ENCODE peak calls at places on chromosomes 6 and 20, in four cellular contexts. X, U, P and D are unnamed samples.

GRCh38 chr6:159074120-159074684 is 29.4 kb upstream of the TAGAP start:
- DNase-seq in X (no peak), U (no peak), P (peak; percentile 65), D (peak; percentile 70)

GRCh38 chr6:20542927-20543602 is 8.8 kb downstream of the CDKAL1 start:
- DNase-seq in X (peak; percentile 85), U (peak; percentile 76), P (no peak), D (no peak)

GRCh38 chr20:8421981-8422380 is 289.9 kb downstream of the PLCB1 start:
- DNase-seq in X (no peak), U (no peak), P (no peak), D (no peak)

GRCh38 chr6:131215212-131215611 is 79.9 kb downstream of the AKAP7 start:
- DNase-seq in X (no peak), U (no peak), P (no peak), D (no peak)

GRCh38 chr6:159642995-159643394 is 50.0 kb downstream of the SOD2 start:
- DNase-seq in X (no peak), U (no peak), P (no peak), D (no peak)

GRCh38 chr20:32203556-32204484 is 3.7 kb downstream of the PLAGL2 start:
- DNase-seq in X (no peak), U (no peak), P (no peak), D (no peak)

GRCh38 chr6:169288591-169288990 is 34.9 kb upstream of the THBS2 start:
- DNase-seq in X (no peak), U (no peak), P (no peak), D (no peak)

GRCh38 chr6:43744931-43745727 is 24.9 kb upstream of the VEGFA start:
- DNase-seq in X (no peak), U (no peak), P (no peak), D (no peak)

GRCh38 chr6:89353118-89353556 is 615 bp upstream of the UBE2J1 start:
- DNase-seq in X (no peak), U (no peak), P (no peak), D (no peak)

GRCh38 chr6:137661601-137662000 is 167.4 kb upstream of the OLIG3 start:
- DNase-seq in X (no peak), U (peak; percentile 48), P (peak; percentile 16), D (no peak)

GRCh38 chr20:5844063-5844681 is 94.0 kb downstream of the SHLD1 start:
- DNase-seq in X (peak; percentile 78), U (peak; percentile 56), P (no peak), D (no peak)

GRCh38 chr6:113574147-113574546 is 283.0 kb upstream of the MARCKS start:
- DNase-seq in X (no peak), U (peak; percentile 27), P (no peak), D (no peak)

GRCh38 chr6:16153451-16153850 is 24.6 kb downstream of the MYLIP start:
- DNase-seq in X (no peak), U (no peak), P (no peak), D (no peak)

GRCh38 chr20:51301026-51301425 is 241.5 kb downstream of the NFATC2 start:
- DNase-seq in X (no peak), U (no peak), P (no peak), D (no peak)

GRCh38 chr6:91464718-91465117 is 877.8 kb upstream of the MAP3K7 start:
- DNase-seq in X (no peak), U (no peak), P (no peak), D (no peak)

GRCh38 chr6:91462236-91462635 is 875.4 kb upstream of the MAP3K7 start:
- DNase-seq in X (no peak), U (no peak), P (no peak), D (no peak)

GRCh38 chr6:91464201-91464600 is 877.3 kb upstream of the MAP3K7 start:
- DNase-seq in X (no peak), U (no peak), P (no peak), D (no peak)
- TF ChIP-seq TARDBP in X (no peak), U (no peak), P (no peak), D (no peak)

GRCh38 chr6:54138795-54139194 is 27.6 kb downstream of the MLIP start:
- DNase-seq in X (no peak), U (no peak), P (no peak), D (no peak)

GRCh38 chr6:54132587-54132986 is 21.3 kb downstream of the MLIP start:
- DNase-seq in X (no peak), U (no peak), P (no peak), D (no peak)

GRCh38 chr6:54134934-54135333 is 23.7 kb downstream of the MLIP start:
- DNase-seq in X (no peak), U (no peak), P (no peak), D (no peak)

GRCh38 chr6:54133186-54133585 is 21.9 kb downstream of the MLIP start:
- DNase-seq in X (no peak), U (no peak), P (no peak), D (no peak)

DNA sequence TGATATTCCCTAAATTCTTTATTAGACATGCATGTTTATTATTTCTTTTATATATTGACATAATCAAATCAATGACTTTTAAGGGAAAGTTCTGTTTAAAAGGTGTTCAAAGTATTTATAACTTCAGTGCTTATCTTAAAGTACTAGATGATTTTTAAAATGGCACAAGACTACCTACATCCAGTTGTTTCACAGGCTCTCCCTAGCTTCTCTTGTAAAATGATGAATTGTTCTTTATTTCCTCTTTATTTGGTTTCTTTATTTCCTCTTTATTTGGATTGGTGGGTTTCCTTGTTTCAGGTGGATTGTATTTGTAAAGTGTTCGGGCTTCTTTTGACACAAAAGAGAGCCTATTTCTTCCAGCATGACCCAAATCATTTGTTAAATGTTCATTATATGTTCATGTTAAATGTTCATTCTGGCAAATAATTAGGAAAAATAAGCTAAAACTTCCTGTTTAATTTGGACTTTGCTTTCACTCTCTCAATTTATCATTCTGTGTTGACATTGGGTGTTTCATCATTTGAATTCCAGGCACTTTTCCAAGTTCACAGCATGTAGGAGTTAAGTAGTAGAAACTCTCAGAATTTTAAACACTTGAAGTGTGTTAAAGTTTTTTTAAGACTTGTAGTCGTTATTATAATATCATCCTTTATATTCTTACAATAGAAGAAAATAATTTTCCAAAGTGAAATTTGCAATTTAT is 24.6 kb downstream of the MLIP start:
- DNase-seq in X (no peak), U (peak; percentile 74), P (no peak), D (no peak)
- TF ChIP-seq TARDBP in X (no peak), U (no peak), P (no peak), D (no peak)

DNA sequence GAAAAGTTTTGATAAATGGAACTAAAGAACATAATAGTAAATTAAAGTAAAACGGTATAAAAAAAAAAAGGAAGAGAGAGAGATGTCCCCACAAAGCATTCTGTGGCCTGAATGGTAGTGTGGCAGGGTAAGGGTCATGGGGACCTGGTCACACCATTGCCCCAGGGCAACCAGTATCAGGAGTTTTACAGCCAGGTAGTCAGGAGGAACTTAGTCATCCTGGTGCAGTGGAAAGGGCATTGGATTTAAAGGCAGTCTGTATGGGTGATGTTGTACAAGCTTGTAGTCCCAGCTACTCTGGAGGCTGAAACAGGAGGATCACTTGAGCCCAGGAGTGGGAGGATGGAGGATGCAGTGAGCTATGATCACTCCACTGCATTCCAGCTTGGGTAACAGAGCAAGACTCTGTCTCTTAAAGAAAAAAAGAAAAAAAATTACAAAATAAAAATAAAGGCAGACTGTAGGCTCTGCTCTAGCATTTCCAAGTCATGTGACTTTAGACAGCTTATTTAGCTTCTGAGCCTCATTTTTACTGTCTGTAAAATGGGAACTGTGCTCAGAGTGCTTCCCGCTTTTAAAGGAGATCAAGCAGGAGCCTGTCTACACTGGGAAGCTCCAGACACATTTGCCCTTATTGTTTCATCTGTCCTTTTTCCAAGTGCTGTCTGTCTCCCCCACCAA is 112.8 kb upstream of the ARMC2 start:
- DNase-seq in X (no peak), U (no peak), P (no peak), D (no peak)
- TF ChIP-seq TARDBP in X (no peak), U (no peak), P (no peak), D (no peak)

DNA sequence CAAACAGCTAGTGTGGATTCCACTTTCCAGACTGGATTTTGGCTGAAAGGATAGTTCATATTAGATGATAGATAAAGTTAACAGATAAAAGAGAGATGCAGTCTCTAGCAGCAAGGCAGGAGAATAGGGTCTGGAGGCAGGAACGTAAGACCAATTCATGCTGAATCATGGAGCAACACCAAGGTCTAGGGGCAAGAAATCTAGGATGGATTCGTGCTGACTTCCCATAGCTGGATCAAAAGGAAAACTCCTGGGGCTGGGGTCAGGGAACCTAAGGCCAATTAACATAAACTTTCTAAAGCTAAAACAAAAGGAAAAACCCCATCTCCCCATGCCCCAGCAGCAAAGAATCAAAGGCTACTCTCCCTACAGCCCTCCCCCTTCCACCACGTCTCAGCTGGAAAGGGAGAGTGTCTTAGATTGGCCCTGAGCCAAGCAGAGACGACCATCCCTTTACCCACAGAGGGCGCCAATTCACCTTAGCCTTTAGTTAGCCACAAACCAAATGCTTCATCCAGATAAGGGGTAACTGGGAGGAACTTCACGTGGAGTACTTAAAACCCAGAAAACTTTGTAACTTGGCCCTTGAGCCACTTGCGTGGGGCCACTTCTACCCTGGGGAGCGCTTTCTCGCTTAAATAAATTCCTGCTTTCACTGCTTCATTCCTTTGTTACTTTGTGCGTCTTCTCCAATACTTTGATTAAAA is 7.6 kb downstream of the TREM1 start:
- DNase-seq in X (no peak), U (peak; percentile 74), P (peak; percentile 92), D (peak; percentile 77)
- TF ChIP-seq TARDBP in X (no peak), U (no peak), P (peak; percentile 58), D (no peak)

GRCh38 chr6:167855825-167856425 is 29.2 kb downstream of the AFDN start:
- DNase-seq in X (no peak), U (peak; percentile 96), P (peak; percentile 54), D (no peak)
- TF ChIP-seq TARDBP in X (no peak), U (peak; percentile 32), P (no peak), D (no peak)